ENCODE peak calls at places on chromosomes 7 and 10, in six cellular contexts. S is activated CD4-positive, alpha-beta T cell treated with anti-CD3 and anti-CD28 coated beads, Interleukin-2, amount 10 ng/mL, durations not matched to agents 7 days and 5 days; J is mucosa of gallbladder; E is HCEC 1CT; T is C1 segment of cervical spinal cord; H is left cardiac atrium. Z is an unnamed sample.

GRCh38 chr7:158043461-158044155 is 544.0 kb downstream of the PTPRN2 start:
- DNase-seq in J (no peak), S (no peak), E (no peak), H (no peak), T (no peak), Z (peak)

GRCh38 chr10:22340362-22341189 is 4.7 kb upstream of the SPAG6 start:
- DNase-seq in T (peak), H (peak), J (no peak), S (peak), E (peak), Z (peak)

GRCh38 chr7:93194368-93194767 is 31.9 kb downstream of the HEPACAM2 start:
- DNase-seq in S (no peak), J (no peak), E (peak), H (no peak), T (no peak), Z (no peak)

GRCh38 chr7:47604496-47604890 is 22.6 kb upstream of the TNS3 start:
- DNase-seq in T (no peak), S (no peak), J (no peak), E (no peak), H (no peak), Z (no peak)

GRCh38 chr7:94620703-94621118 is 35.2 kb downstream of the SGCE start:
- DNase-seq in J (peak), H (peak), T (no peak), S (peak), E (peak), Z (peak)

GRCh38 chr10:91201213-91201996 is 19.1 kb upstream of the PCGF5 start:
- DNase-seq in T (no peak), H (no peak), J (no peak), S (peak), E (no peak), Z (no peak)

GRCh38 chr7:127874049-127874636 is 157.1 kb downstream of the LRRC4 start:
- DNase-seq in T (no peak), S (no peak), J (no peak), E (no peak), H (no peak), Z (no peak)

GRCh38 chr10:34916368-34916767 is 101.3 kb upstream of the PARD3 start:
- DNase-seq in E (peak), T (no peak), S (no peak), J (no peak), H (no peak), Z (no peak)

GRCh38 chr7:22921386-22922086 is 92.4 kb downstream of the HYCC1 start:
- DNase-seq in T (no peak), E (no peak), H (no peak), S (no peak), J (no peak), Z (no peak)

GRCh38 chr7:138137423-138138171 is 61.3 kb downstream of the AKR1D1 start:
- DNase-seq in S (no peak), H (no peak), J (no peak), T (no peak), E (no peak), Z (no peak)

GRCh38 chr7:12229046-12229445 is 18.0 kb downstream of the TMEM106B start:
- DNase-seq in J (no peak), E (peak), S (no peak), H (no peak), T (no peak), Z (no peak)

GRCh38 chr7:40162516-40162915 is 27.7 kb downstream of the SUGCT start:
- DNase-seq in H (no peak), E (no peak), S (no peak), J (no peak), T (no peak), Z (no peak)

GRCh38 chr7:30225863-30226361 is 58.5 kb upstream of the ZNRF2 start:
- DNase-seq in J (peak), S (no peak), E (peak), H (peak), T (no peak), Z (peak)

GRCh38 chr7:142477079-142477651 is 219.3 kb upstream of the PRSS58 start:
- DNase-seq in T (no peak), H (no peak), S (no peak), J (no peak), E (peak), Z (no peak)

GRCh38 chr7:107020400-107020799 is 24.1 kb upstream of the PRKAR2B start:
- DNase-seq in S (no peak), H (no peak), E (no peak), J (no peak), T (no peak), Z (no peak)

GRCh38 chr10:60171436-60172013 is 218.2 kb downstream of the ANK3 start:
- DNase-seq in J (no peak), T (no peak), H (no peak), E (no peak), S (no peak), Z (no peak)

GRCh38 chr10:95872158-95872711 is 35.5 kb upstream of the CC2D2B start:
- DNase-seq in E (no peak), J (no peak), T (no peak), S (no peak), H (no peak), Z (no peak)

GRCh38 chr7:157514746-157515145 is 177.9 kb downstream of the DNAJB6 start:
- DNase-seq in J (no peak), S (no peak), T (no peak), E (no peak), H (no peak), Z (peak)

GRCh38 chr10:490891-491571 is 198.4 kb downstream of the DIP2C start:
- DNase-seq in S (no peak), J (peak), T (no peak), E (peak), H (peak), Z (peak)

GRCh38 chr7:67453580-67453979 is 456.9 kb downstream of the TYW1 start:
- DNase-seq in E (no peak), T (no peak), J (no peak), S (no peak), H (no peak), Z (no peak)

GRCh38 chr10:124705021-124705740 is 39.0 kb downstream of the FAM53B start:
- DNase-seq in J (no peak), T (no peak), E (no peak), S (no peak), H (no peak), Z (no peak)

GRCh38 chr10:74292871-74293427 is 141.9 kb downstream of the ADK start:
- DNase-seq in H (no peak), S (no peak), E (peak), J (no peak), T (no peak), Z (no peak)

GRCh38 chr7:73865738-73866445 is 4.9 kb downstream of the TMEM270 start:
- DNase-seq in H (peak), T (peak), S (no peak), E (peak), J (peak), Z (no peak)

GRCh38 chr7:28528899-28529298 is 116.6 kb downstream of the CREB5 start:
- DNase-seq in J (no peak), H (no peak), E (no peak), S (no peak), T (no peak), Z (no peak)

GRCh38 chr7:120852700-120853099 is 5.2 kb downstream of the TSPAN12 start:
- DNase-seq in T (no peak), S (no peak), H (no peak), E (no peak), J (no peak), Z (no peak)

GRCh38 chr10:69334258-69335062 is 56.2 kb downstream of the HK1 start:
- DNase-seq in T (no peak), H (no peak), S (no peak), J (no peak), E (no peak), Z (no peak)

GRCh38 chr10:110610308-110610774 is 33.8 kb upstream of the RBM20 start:
- DNase-seq in S (peak), J (peak), H (no peak), T (peak), E (peak), Z (no peak)

GRCh38 chr10:124715479-124715878 is 28.7 kb downstream of the FAM53B start:
- DNase-seq in S (no peak), T (no peak), E (no peak), H (no peak), J (no peak), Z (no peak)

GRCh38 chr7:100574362-100575205 is 884 bp upstream of the SAP25 start:
- DNase-seq in T (no peak), E (no peak), J (no peak), S (no peak), H (no peak), Z (peak)

GRCh38 chr7:128841961-128842673 is 11.9 kb downstream of the FLNC start:
- DNase-seq in T (no peak), J (no peak), H (no peak), E (peak), S (peak), Z (peak)

GRCh38 chr7:7761974-7762769 is 43.8 kb upstream of the RPA3 start:
- DNase-seq in E (peak), J (no peak), S (peak), T (no peak), H (no peak), Z (no peak)

GRCh38 chr10:33290286-33291052 is 44.0 kb downstream of the NRP1 start:
- DNase-seq in J (no peak), T (no peak), H (no peak), E (no peak), S (no peak), Z (no peak)

GRCh38 chr10:3468919-3469638 is 296.5 kb upstream of the PITRM1 start:
- DNase-seq in S (no peak), J (peak), E (peak), H (peak), T (no peak), Z (peak)

GRCh38 chr7:64874114-64874513 is 29.0 kb upstream of the ZNF273 start:
- DNase-seq in T (no peak), J (no peak), H (no peak), S (no peak), E (no peak), Z (no peak)

Z was measured in Right ventricle myocardium superior.